ENCODE peak calls at places on chromosomes 5 and 9, in seven cellular contexts. One of them, this sample, is unnamed. For H3K4me1, the result is how much of the 10 kb centered on the place peaks cover.

GRCh38 chr9:127870887-127871286 is 6.6 kb downstream of the AK1 start:
- DNase-seq in mesendoderm: no peak
- DNase-seq in breast epithelium: no peak
- DNase-seq in CD4-positive, CD25-positive, alpha-beta regulatory T cell: no peak
- DNase-seq in GM23338: no peak
- DNase-seq in ovary: no peak
- DNase-seq in psoas muscle: no peak
- DNase-seq in this sample: peak

GRCh38 chr5:132451387-132451786 is 39.2 kb downstream of the IRF1 start:
- DNase-seq in mesendoderm: peak
- DNase-seq in breast epithelium: no peak
- DNase-seq in CD4-positive, CD25-positive, alpha-beta regulatory T cell: no peak
- DNase-seq in GM23338: no peak
- DNase-seq in ovary: no peak
- DNase-seq in psoas muscle: no peak
- DNase-seq in this sample: no peak

GRCh38 chr5:8829322-8830029 is 716.4 kb downstream of the SEMA5A start:
- DNase-seq in mesendoderm: peak
- DNase-seq in breast epithelium: no peak
- DNase-seq in CD4-positive, CD25-positive, alpha-beta regulatory T cell: no peak
- DNase-seq in GM23338: no peak
- DNase-seq in ovary: no peak
- DNase-seq in psoas muscle: no peak
- DNase-seq in this sample: no peak

GRCh38 chr5:131005963-131006684 is 158.9 kb downstream of the HINT1 start:
- DNase-seq in mesendoderm: peak
- DNase-seq in breast epithelium: no peak
- DNase-seq in CD4-positive, CD25-positive, alpha-beta regulatory T cell: no peak
- DNase-seq in GM23338: peak
- DNase-seq in ovary: no peak
- DNase-seq in psoas muscle: no peak
- DNase-seq in this sample: no peak

GRCh38 chr9:98900725-98901124 is 43.0 kb upstream of the COL15A1 start:
- DNase-seq in mesendoderm: no peak
- DNase-seq in breast epithelium: no peak
- DNase-seq in CD4-positive, CD25-positive, alpha-beta regulatory T cell: no peak
- DNase-seq in GM23338: no peak
- DNase-seq in ovary: no peak
- DNase-seq in psoas muscle: no peak
- DNase-seq in this sample: no peak

GRCh38 chr5:175816348-175816747 is 55.0 kb upstream of the CPLX2 start:
- DNase-seq in mesendoderm: peak
- DNase-seq in breast epithelium: no peak
- DNase-seq in CD4-positive, CD25-positive, alpha-beta regulatory T cell: no peak
- DNase-seq in GM23338: peak
- DNase-seq in ovary: no peak
- DNase-seq in psoas muscle: no peak
- DNase-seq in this sample: no peak

GRCh38 chr9:24828687-24829086 is 283.0 kb upstream of the IZUMO3 start:
- DNase-seq in mesendoderm: no peak
- DNase-seq in breast epithelium: no peak
- DNase-seq in CD4-positive, CD25-positive, alpha-beta regulatory T cell: no peak
- DNase-seq in GM23338: no peak
- DNase-seq in ovary: no peak
- DNase-seq in psoas muscle: no peak
- DNase-seq in this sample: no peak

GRCh38 chr5:144104086-144104485 is 66.4 kb downstream of the YIPF5 start:
- DNase-seq in mesendoderm: no peak
- DNase-seq in breast epithelium: no peak
- DNase-seq in CD4-positive, CD25-positive, alpha-beta regulatory T cell: no peak
- DNase-seq in GM23338: no peak
- DNase-seq in ovary: no peak
- DNase-seq in psoas muscle: no peak
- DNase-seq in this sample: no peak

GRCh38 chr5:126129431-126129830 is 293.8 kb upstream of the GRAMD2B start:
- DNase-seq in mesendoderm: no peak
- DNase-seq in breast epithelium: no peak
- DNase-seq in CD4-positive, CD25-positive, alpha-beta regulatory T cell: no peak
- DNase-seq in GM23338: no peak
- DNase-seq in ovary: no peak
- DNase-seq in psoas muscle: no peak
- DNase-seq in this sample: no peak

GRCh38 chr9:135500071-135500524 is 384 bp upstream of the MRPS2 start:
- DNase-seq in mesendoderm: no peak
- DNase-seq in breast epithelium: no peak
- DNase-seq in CD4-positive, CD25-positive, alpha-beta regulatory T cell: no peak
- DNase-seq in GM23338: no peak
- DNase-seq in ovary: no peak
- DNase-seq in psoas muscle: no peak
- DNase-seq in this sample: no peak

GRCh38 chr5:154002511-154003020 is 36.1 kb downstream of the FAM114A2 start:
- DNase-seq in mesendoderm: no peak
- DNase-seq in breast epithelium: no peak
- DNase-seq in CD4-positive, CD25-positive, alpha-beta regulatory T cell: no peak
- DNase-seq in GM23338: no peak
- DNase-seq in ovary: no peak
- DNase-seq in psoas muscle: no peak
- DNase-seq in this sample: no peak

GRCh38 chr9:32671333-32671732 is 35.9 kb upstream of the TAF1L start:
- DNase-seq in mesendoderm: peak
- DNase-seq in breast epithelium: no peak
- DNase-seq in CD4-positive, CD25-positive, alpha-beta regulatory T cell: no peak
- DNase-seq in GM23338: no peak
- DNase-seq in ovary: no peak
- DNase-seq in psoas muscle: no peak
- DNase-seq in this sample: no peak

GRCh38 chr5:153782589-153783238 is 256.0 kb downstream of the FAM114A2 start:
- DNase-seq in mesendoderm: peak
- DNase-seq in breast epithelium: no peak
- DNase-seq in CD4-positive, CD25-positive, alpha-beta regulatory T cell: no peak
- DNase-seq in GM23338: peak
- DNase-seq in ovary: no peak
- DNase-seq in psoas muscle: no peak
- DNase-seq in this sample: no peak

GRCh38 chr9:78695521-78695920 is 398.6 kb downstream of the PSAT1 start:
- DNase-seq in mesendoderm: no peak
- DNase-seq in breast epithelium: no peak
- DNase-seq in CD4-positive, CD25-positive, alpha-beta regulatory T cell: no peak
- DNase-seq in GM23338: no peak
- DNase-seq in ovary: no peak
- DNase-seq in psoas muscle: no peak
- DNase-seq in this sample: no peak

GRCh38 chr9:9108641-9109040 is 1309.1 kb upstream of the DMAC1 start:
- DNase-seq in mesendoderm: peak
- DNase-seq in breast epithelium: no peak
- DNase-seq in CD4-positive, CD25-positive, alpha-beta regulatory T cell: no peak
- DNase-seq in GM23338: peak
- DNase-seq in ovary: no peak
- DNase-seq in psoas muscle: no peak
- DNase-seq in this sample: no peak
- H3K4me3 ChIP-seq in mesendoderm: no peak
- H3K4me3 ChIP-seq in breast epithelium: no peak
- H3K4me3 ChIP-seq in CD4-positive, CD25-positive, alpha-beta regulatory T cell: no peak
- H3K4me3 ChIP-seq in GM23338: no peak
- H3K4me3 ChIP-seq in ovary: no peak
- H3K4me3 ChIP-seq in psoas muscle: no peak
- H3K4me3 ChIP-seq in this sample: no peak

DNA sequence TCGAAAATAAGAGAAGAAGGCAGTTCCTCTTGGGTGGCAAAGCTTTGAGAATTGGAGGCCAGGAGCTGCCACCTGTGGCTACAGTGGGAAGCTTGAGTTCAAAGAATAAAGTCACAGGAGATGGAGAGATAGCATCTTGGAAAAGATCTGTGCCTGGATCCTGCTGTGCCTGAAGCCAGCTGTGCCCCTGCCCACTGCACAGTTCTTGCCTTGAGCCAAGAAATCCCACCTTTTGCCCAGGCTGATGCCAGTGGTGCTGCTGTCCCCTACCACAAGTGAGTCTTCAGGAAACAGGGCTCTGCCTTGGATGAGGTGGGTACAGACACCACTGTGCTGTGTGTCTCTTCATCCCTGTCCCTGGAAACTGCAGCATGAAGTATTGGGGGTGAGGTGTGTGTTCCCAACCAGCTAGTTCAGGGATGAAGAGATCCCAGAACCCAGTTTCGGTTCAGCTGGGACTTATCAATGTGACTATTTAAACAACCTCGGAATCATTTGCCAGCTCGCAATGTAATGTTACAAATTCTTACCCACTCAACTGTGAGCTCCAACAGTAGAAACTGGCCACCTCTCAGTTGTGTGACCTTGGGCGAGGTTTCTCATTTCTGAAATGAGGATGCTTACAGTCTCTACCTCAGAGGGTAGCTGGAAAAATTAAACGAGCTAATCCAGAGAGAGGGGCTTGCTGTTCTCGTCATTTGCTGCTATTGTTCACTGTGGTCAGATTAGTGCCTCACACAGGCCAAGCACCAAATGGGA is 5.9 kb downstream of the IER5L start:
- DNase-seq in mesendoderm: no peak
- DNase-seq in breast epithelium: no peak
- DNase-seq in CD4-positive, CD25-positive, alpha-beta regulatory T cell: no peak
- DNase-seq in GM23338: no peak
- DNase-seq in ovary: no peak
- DNase-seq in psoas muscle: no peak
- DNase-seq in this sample: no peak
- H3K4me1 ChIP-seq in mesendoderm: under half
- H3K4me1 ChIP-seq in breast epithelium: under half
- H3K4me1 ChIP-seq in CD4-positive, CD25-positive, alpha-beta regulatory T cell: under half
- H3K4me1 ChIP-seq in GM23338: under half
- H3K4me1 ChIP-seq in ovary: under half
- H3K4me1 ChIP-seq in psoas muscle: under half
- H3K4me1 ChIP-seq in this sample: under half

GRCh38 chr5:56670916-56671315 is 144.4 kb upstream of the MAP3K1 start:
- DNase-seq in mesendoderm: no peak
- DNase-seq in breast epithelium: no peak
- DNase-seq in CD4-positive, CD25-positive, alpha-beta regulatory T cell: no peak
- DNase-seq in GM23338: no peak
- DNase-seq in ovary: no peak
- DNase-seq in psoas muscle: no peak
- DNase-seq in this sample: no peak
- H3K27ac ChIP-seq in mesendoderm: no peak
- H3K27ac ChIP-seq in breast epithelium: peak
- H3K27ac ChIP-seq in CD4-positive, CD25-positive, alpha-beta regulatory T cell: peak
- H3K27ac ChIP-seq in GM23338: no peak
- H3K27ac ChIP-seq in ovary: no peak
- H3K27ac ChIP-seq in psoas muscle: no peak
- H3K27ac ChIP-seq in this sample: no peak

DNA sequence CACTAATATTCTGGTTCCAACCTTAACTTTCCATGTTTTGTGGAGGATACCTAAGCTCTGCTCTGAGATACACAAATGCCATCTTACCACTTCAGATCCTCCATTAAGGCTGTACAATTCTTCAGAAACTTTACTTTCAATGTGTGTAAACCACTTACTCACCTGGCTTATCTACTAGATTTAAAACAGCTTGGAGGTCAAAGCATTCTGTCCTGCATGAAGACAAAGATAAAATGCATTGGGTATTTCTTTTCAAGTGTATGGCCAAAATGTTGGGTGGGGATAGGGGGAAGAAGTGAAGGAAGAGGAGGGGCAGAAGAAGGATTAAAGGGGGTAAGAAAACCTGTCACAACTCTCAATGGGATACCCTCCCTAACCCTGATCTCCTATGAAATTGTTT is 939 bp downstream of the GOLGA1 start:
- DNase-seq in mesendoderm: no peak
- DNase-seq in breast epithelium: no peak
- DNase-seq in CD4-positive, CD25-positive, alpha-beta regulatory T cell: no peak
- DNase-seq in GM23338: no peak
- DNase-seq in ovary: no peak
- DNase-seq in psoas muscle: no peak
- DNase-seq in this sample: no peak
- H3K4me3 ChIP-seq in mesendoderm: no peak
- H3K4me3 ChIP-seq in breast epithelium: peak
- H3K4me3 ChIP-seq in CD4-positive, CD25-positive, alpha-beta regulatory T cell: peak
- H3K4me3 ChIP-seq in GM23338: peak
- H3K4me3 ChIP-seq in ovary: peak
- H3K4me3 ChIP-seq in psoas muscle: peak
- H3K4me3 ChIP-seq in this sample: peak

DNA sequence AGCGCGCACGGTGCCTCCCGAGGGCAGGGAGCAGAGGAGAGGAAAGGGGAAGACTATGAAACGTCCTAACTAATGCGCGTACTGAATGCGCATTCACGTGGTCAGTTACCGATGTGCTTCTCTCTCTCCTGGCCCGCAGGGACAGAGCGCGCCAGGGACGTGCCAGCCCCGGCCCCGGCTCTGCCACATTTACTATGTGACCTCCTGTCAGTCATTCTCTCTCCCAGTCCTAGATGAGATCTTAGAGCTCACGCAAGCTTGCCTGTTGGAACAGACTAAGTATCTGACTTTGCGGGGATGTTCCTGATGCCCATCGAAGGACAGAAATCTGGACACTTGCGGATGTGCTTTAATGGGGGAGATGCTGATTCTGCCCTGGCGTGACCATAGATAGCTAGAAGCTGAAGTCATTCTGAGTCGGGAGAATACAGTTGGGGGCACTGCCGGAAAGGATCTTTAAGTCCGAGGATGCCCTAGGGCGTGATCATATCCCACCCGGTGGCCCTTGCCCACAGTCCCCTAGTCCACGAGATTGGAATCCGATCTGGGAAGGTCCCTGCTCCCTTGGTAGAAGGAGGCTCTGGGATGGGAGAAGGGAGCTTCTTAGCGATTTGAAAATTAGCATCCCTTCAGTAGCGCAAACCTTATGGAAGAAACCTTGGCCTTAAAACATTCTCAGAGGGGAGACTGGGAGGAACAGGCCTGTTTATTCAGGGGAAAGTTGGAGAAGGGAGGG is 5.8 kb upstream of the EBF1 start:
- DNase-seq in mesendoderm: peak
- DNase-seq in breast epithelium: no peak
- DNase-seq in CD4-positive, CD25-positive, alpha-beta regulatory T cell: no peak
- DNase-seq in GM23338: peak
- DNase-seq in ovary: no peak
- DNase-seq in psoas muscle: no peak
- DNase-seq in this sample: peak
- H3K4me1 ChIP-seq in mesendoderm: under half
- H3K4me1 ChIP-seq in breast epithelium: under half
- H3K4me1 ChIP-seq in CD4-positive, CD25-positive, alpha-beta regulatory T cell: under half
- H3K4me1 ChIP-seq in GM23338: under half
- H3K4me1 ChIP-seq in ovary: under half
- H3K4me1 ChIP-seq in psoas muscle: under half
- H3K4me1 ChIP-seq in this sample: under half

GRCh38 chr9:72554221-72554641 is 32.8 kb downstream of the TMC1 start:
- DNase-seq in mesendoderm: peak
- DNase-seq in breast epithelium: no peak
- DNase-seq in CD4-positive, CD25-positive, alpha-beta regulatory T cell: no peak
- DNase-seq in GM23338: no peak
- DNase-seq in ovary: no peak
- DNase-seq in psoas muscle: no peak
- DNase-seq in this sample: no peak

GRCh38 chr9:72552356-72552755 is 30.9 kb downstream of the TMC1 start:
- DNase-seq in mesendoderm: no peak
- DNase-seq in breast epithelium: no peak
- DNase-seq in CD4-positive, CD25-positive, alpha-beta regulatory T cell: no peak
- DNase-seq in GM23338: no peak
- DNase-seq in ovary: no peak
- DNase-seq in psoas muscle: no peak
- DNase-seq in this sample: no peak

DNA sequence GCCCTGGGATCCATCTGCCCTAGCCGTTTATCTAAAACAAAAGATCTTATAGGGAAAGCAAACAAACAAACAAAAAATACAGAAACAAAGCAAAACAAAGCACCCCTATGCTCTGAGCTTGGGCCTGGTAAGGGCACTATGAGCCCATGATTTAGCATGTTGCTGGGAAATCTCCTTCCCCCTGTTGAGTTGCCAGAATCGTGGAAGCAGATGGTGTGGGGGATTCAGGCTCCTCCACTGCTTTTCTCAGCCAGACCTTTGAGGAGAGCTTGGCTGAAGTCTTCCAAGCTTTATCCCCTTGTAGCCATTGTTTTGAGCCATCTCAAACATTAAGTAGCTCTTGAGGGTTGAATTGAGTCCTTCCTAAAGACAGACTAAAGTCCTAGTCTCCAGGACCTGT is 29.9 kb downstream of the TMC1 start:
- DNase-seq in mesendoderm: no peak
- DNase-seq in breast epithelium: no peak
- DNase-seq in CD4-positive, CD25-positive, alpha-beta regulatory T cell: no peak
- DNase-seq in GM23338: no peak
- DNase-seq in ovary: no peak
- DNase-seq in psoas muscle: no peak
- DNase-seq in this sample: no peak
- H3K27ac ChIP-seq in mesendoderm: no peak
- H3K27ac ChIP-seq in breast epithelium: no peak
- H3K27ac ChIP-seq in CD4-positive, CD25-positive, alpha-beta regulatory T cell: no peak
- H3K27ac ChIP-seq in GM23338: no peak
- H3K27ac ChIP-seq in ovary: no peak
- H3K27ac ChIP-seq in psoas muscle: no peak
- H3K27ac ChIP-seq in this sample: no peak

This sample was measured in right cardiac atrium.